ENCODE peak calls at places on chromosomes 4 and X, in five cellular contexts. Y is adrenal gland, U is heart right ventricle, C is PC-3, K is ovary. T is an unnamed sample.
A peak's percentile ranks its signal among the peaks of the same experiment; 100 is the strongest.

GRCh38 chr4:24781999-24782745 is 13.2 kb upstream of the SOD3 start:
- DNase-seq in Y (no peak), U (no peak), C (peak; percentile 72), K (no peak), T (no peak)

GRCh38 chr4:72215198-72215597 is 183.4 kb downstream of the NPFFR2 start:
- DNase-seq in Y (no peak), U (no peak), C (no peak), K (no peak), T (no peak)

GRCh38 chr4:75391489-75392166 is 122.6 kb downstream of the RCHY1 start:
- DNase-seq in Y (no peak), U (no peak), C (no peak), K (no peak), T (no peak)

GRCh38 chr4:34878961-34879360 is 1365.4 kb downstream of the ARAP2 start:
- DNase-seq in Y (no peak), U (no peak), C (no peak), K (no peak), T (no peak)

GRCh38 chr4:120921456-120922389 is 803 bp downstream of the PRDM5 start:
- DNase-seq in Y (peak; percentile 74), U (peak; percentile 78), C (peak; percentile 53), K (peak; percentile 76), T (peak; percentile 33)

GRCh38 chr4:20844311-20844710 is 144.1 kb downstream of the PACRGL start:
- DNase-seq in Y (no peak), U (no peak), C (no peak), K (no peak), T (no peak)

GRCh38 chr4:163335384-163335783 is 3.0 kb upstream of the NPY1R start:
- DNase-seq in Y (no peak), U (no peak), C (no peak), K (no peak), T (no peak)

GRCh38 chrX:103562801-103563200 is 22.5 kb upstream of the TCEAL4 start:
- DNase-seq in Y (no peak), U (no peak), C (peak; percentile 40), K (no peak), T (no peak)

GRCh38 chr4:109820563-109820962 is 5.0 kb downstream of the GAR1 start:
- DNase-seq in Y (no peak), U (no peak), C (no peak), K (no peak), T (no peak)

GRCh38 chr4:8410641-8411271 is 29.8 kb downstream of the ACOX3 start:
- DNase-seq in Y (no peak), U (peak; percentile 68), C (peak; percentile 88), K (peak; percentile 74), T (no peak)

GRCh38 chr4:54687887-54688841 is 30.4 kb downstream of the KIT start:
- DNase-seq in Y (no peak), U (no peak), C (no peak), K (no peak), T (no peak)

GRCh38 chr4:183300660-183301059 is 19.4 kb downstream of the CLDN22 start:
- DNase-seq in Y (no peak), U (no peak), C (peak; percentile 3), K (no peak), T (no peak)

GRCh38 chr4:82579932-82580331 is 18.1 kb upstream of the TMEM150C start:
- DNase-seq in Y (no peak), U (no peak), C (no peak), K (no peak), T (no peak)

GRCh38 chrX:123731258-123731986 is 1.4 kb downstream of the THOC2 start:
- DNase-seq in Y (no peak), U (no peak), C (peak; percentile 24), K (peak; percentile 21), T (no peak)

GRCh38 chr4:48939785-48940184 is 33.2 kb upstream of the OCIAD2 start:
- DNase-seq in Y (peak; percentile 72), U (no peak), C (peak; percentile 92), K (no peak), T (no peak)

GRCh38 chr4:155407480-155407879 is 30.7 kb upstream of the MAP9 start:
- DNase-seq in Y (no peak), U (no peak), C (no peak), K (no peak), T (no peak)

GRCh38 chr4:107034091-107034698 is 1.9 kb downstream of the DKK2 start:
- DNase-seq in Y (no peak), U (no peak), C (no peak), K (peak; percentile 28), T (peak; percentile 2)

GRCh38 chrX:120604359-120604782 is 470 bp downstream of the MCTS1 start:
- DNase-seq in Y (peak; percentile 29), U (no peak), C (peak; percentile 37), K (no peak), T (peak; percentile 33)

GRCh38 chrX:72572248-72573157 is at the start of gene HDAC8:
- DNase-seq in Y (peak; percentile 67), U (peak; percentile 57), C (peak; percentile 80), K (peak; percentile 66), T (peak; percentile 33)

GRCh38 chr4:160423879-160424451 is 1321.1 kb downstream of the RAPGEF2 start:
- DNase-seq in Y (no peak), U (no peak), C (no peak), K (no peak), T (no peak)

GRCh38 chr4:138915725-138916124 is 99.9 kb upstream of the NOCT start:
- DNase-seq in Y (no peak), U (no peak), C (no peak), K (no peak), T (no peak)

GRCh38 chr4:7711330-7711963 is 228.2 kb downstream of the AFAP1 start:
- DNase-seq in Y (no peak), U (no peak), C (no peak), K (no peak), T (no peak)

GRCh38 chrX:30228526-30228925 is 1.9 kb upstream of the MAGEB3 start:
- DNase-seq in Y (no peak), U (no peak), C (no peak), K (no peak), T (no peak)

GRCh38 chrX:77937291-77937690 is 26.8 kb downstream of the ATP7A start:
- DNase-seq in Y (no peak), U (no peak), C (peak; percentile 92), K (no peak), T (no peak)

DNA sequence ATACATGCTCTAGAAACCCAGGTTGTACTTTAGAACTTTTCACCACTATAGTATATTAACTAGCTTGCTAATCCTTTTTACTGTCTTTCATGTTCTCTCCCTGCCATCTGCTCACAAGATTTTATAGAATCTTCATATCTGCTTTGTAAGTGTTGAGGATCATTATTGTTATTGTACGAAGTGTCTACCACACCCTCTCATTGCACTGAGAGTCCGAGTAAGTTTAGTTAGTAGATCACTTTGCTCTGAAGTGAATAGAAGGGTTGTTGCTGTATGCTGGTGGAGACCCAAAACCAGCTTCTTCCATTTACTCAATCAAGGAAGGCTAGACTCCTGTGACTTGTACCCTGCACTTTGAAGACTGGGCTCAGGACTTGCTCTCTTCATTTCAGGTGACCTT is 17.1 kb downstream of the GAB1 start:
- DNase-seq in Y (no peak), U (no peak), C (no peak), K (no peak), T (no peak)
- H3K4me1 ChIP-seq in Y (peaks cover 39% of the 10 kb centered on the region), U (peaks cover 79% of the 10 kb centered on the region), C (peaks cover 58% of the 10 kb centered on the region), K (peaks cover 21% of the 10 kb centered on the region), T (peaks cover 76% of the 10 kb centered on the region)

GRCh38 chrX:134932528-134933217 is 58.1 kb upstream of the SMIM10 start:
- DNase-seq in Y (no peak), U (no peak), C (peak; percentile 56), K (no peak), T (no peak)

GRCh38 chrX:134933248-134933647 is 57.5 kb upstream of the SMIM10 start:
- DNase-seq in Y (no peak), U (peak; percentile 11), C (no peak), K (no peak), T (no peak)

GRCh38 chrX:134935286-134935685 is 55.5 kb upstream of the SMIM10 start:
- DNase-seq in Y (no peak), U (no peak), C (no peak), K (no peak), T (no peak)

GRCh38 chrX:134931550-134931949 is 59.2 kb upstream of the SMIM10 start:
- DNase-seq in Y (no peak), U (no peak), C (peak; percentile 45), K (no peak), T (no peak)

DNA sequence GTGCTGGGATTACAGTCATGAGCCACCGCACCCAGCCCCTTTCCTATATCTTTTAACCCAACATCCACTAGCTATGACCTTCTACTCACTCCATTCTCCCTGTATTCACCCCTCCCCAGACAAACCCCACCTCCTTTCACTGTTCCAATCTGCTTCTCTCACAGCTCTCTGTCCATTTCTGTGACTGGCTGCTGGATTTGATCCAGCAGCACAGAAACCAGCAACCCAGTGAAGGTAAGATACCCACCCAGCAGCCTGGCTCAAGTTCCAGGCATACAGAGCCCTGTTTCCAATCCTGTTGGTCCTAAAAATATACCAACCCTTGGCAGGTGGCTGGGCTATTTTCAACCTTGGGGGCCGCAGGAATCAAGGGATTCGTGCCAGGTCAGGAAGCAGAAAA is 56.9 kb upstream of the SMIM10 start:
- DNase-seq in Y (no peak), U (peak; percentile 10), C (no peak), K (no peak), T (no peak)
- H3K27ac ChIP-seq in Y (no peak overlapping the region), U (peak overlapping the region; percentile 37), C (no peak overlapping the region), K (no peak overlapping the region), T (peak overlapping the region; percentile 42)

GRCh38 chr4:152535903-152536544 is at the start of gene FBXW7:
- DNase-seq in Y (peak; percentile 99), U (peak; percentile 99), C (peak; percentile 98), K (peak; percentile 99), T (peak; percentile 98)
- H3K4me1 ChIP-seq in Y (peaks cover 12% of the 10 kb centered on the region), U (peaks cover 53% of the 10 kb centered on the region), C (peaks cover 28% of the 10 kb centered on the region), K (peaks cover 1% of the 10 kb centered on the region), T (peaks cover 53% of the 10 kb centered on the region)

DNA sequence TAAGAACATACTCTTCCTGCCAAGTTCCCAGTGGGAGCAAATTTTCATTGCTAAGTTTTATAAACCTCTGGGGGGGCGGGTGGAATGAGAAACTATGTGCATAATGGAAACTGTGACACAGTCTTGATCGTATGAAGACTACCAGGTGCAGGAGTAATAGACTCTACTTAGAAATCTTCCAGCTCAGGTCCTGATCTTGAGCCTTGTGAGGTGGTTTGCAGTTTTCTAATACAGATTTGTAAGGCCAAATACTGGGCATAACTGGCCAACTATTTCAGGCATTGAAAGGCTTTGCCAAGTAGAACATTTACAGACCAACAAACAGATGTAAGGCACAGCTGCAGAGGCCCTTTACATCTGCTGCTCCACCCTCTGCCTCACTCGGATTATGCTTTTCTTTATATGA is 89.7 kb upstream of the CBR4 start:
- DNase-seq in Y (no peak), U (no peak), C (no peak), K (no peak), T (peak; percentile 19)
- H3K27ac ChIP-seq in Y (no peak overlapping the region), U (peak overlapping the region; percentile 9), C (no peak overlapping the region), K (no peak overlapping the region), T (peak overlapping the region; percentile 56)

GRCh38 chr4:15781427-15782095 is 3.4 kb downstream of the CD38 start:
- DNase-seq in Y (no peak), U (no peak), C (no peak), K (no peak), T (no peak)
- H3K4me1 ChIP-seq in Y (no peaks in the 10 kb centered on the region), U (peaks cover 20% of the 10 kb centered on the region), C (peaks cover 10% of the 10 kb centered on the region), K (peaks cover 2% of the 10 kb centered on the region), T (peaks cover 6% of the 10 kb centered on the region)

T was measured in gastrocnemius medialis.